ENCODE peak calls at places on chromosomes 13 and 19, in six cellular contexts. L is CD4-positive, alpha-beta T cell; N is omental fat pad; M is fibroblast of lung; T is progenitor cell of endocrine pancreas; V is cardiac muscle cell. O is an unnamed sample.

GRCh38 chr13:29452773-29453574 is 142.5 kb downstream of the SLC7A1 start:
- DNase-seq in L (no peak), N (no peak), M (no peak), T (no peak), V (no peak), O (no peak)

GRCh38 chr19:7550987-7551761 is 15.7 kb downstream of the PNPLA6 start:
- DNase-seq in L (peak), N (no peak), M (peak), T (peak), V (peak), O (no peak)

GRCh38 chr19:53101518-53101917 is 1.7 kb downstream of the ZNF160 start:
- DNase-seq in L (no peak), N (no peak), M (peak), T (no peak), V (peak), O (no peak)

GRCh38 chr19:49430172-49430677 is 5.0 kb downstream of the GFY start:
- DNase-seq in L (no peak), N (no peak), M (no peak), T (no peak), V (no peak), O (no peak)

GRCh38 chr19:51368366-51369282 is at the start of gene CLDND2:
- DNase-seq in L (no peak), N (no peak), M (no peak), T (no peak), V (no peak), O (peak)

GRCh38 chr19:33273881-33274662 is 28.3 kb downstream of the CEBPA start:
- DNase-seq in L (no peak), N (peak), M (peak), T (no peak), V (peak), O (no peak)

GRCh38 chr19:52248256-52248655 is 21.1 kb upstream of the ZNF766 start:
- DNase-seq in L (peak), N (peak), M (peak), T (no peak), V (peak), O (peak)

GRCh38 chr13:31053098-31053497 is 108.6 kb downstream of the HSPH1 start:
- DNase-seq in L (no peak), N (no peak), M (peak), T (no peak), V (no peak), O (no peak)

GRCh38 chr19:50315773-50316448 is 13.3 kb downstream of the KCNC3 start:
- DNase-seq in L (no peak), N (no peak), M (no peak), T (no peak), V (no peak), O (no peak)

GRCh38 chr13:95641961-95642621 is 2.4 kb downstream of the DZIP1 start:
- DNase-seq in L (no peak), N (no peak), M (peak), T (peak), V (peak), O (no peak)

GRCh38 chr19:54606891-54607781 is 13.7 kb downstream of the LILRA1 start:
- DNase-seq in L (no peak), N (no peak), M (no peak), T (no peak), V (no peak), O (no peak)

GRCh38 chr19:10379880-10380310 is 477 bp downstream of the TYK2 start:
- DNase-seq in L (no peak), N (no peak), M (no peak), T (no peak), V (no peak), O (no peak)

GRCh38 chr19:51365211-51366049 is 758 bp downstream of the ETFB start:
- DNase-seq in L (no peak), N (no peak), M (peak), T (no peak), V (peak), O (no peak)

GRCh38 chr13:114055766-114056165 is 76.7 kb downstream of the RASA3 start:
- DNase-seq in L (no peak), N (no peak), M (no peak), T (no peak), V (no peak), O (no peak)

GRCh38 chr19:10551698-10552301 is 8.1 kb downstream of the ATG4D start:
- DNase-seq in L (no peak), N (no peak), M (no peak), T (no peak), V (peak), O (peak)

GRCh38 chr13:34749046-34749445 is 193.0 kb upstream of the NBEA start:
- DNase-seq in L (no peak), N (no peak), M (no peak), T (no peak), V (no peak), O (no peak)

GRCh38 chr13:58979851-58980250 is 1183.9 kb downstream of the DIAPH3 start:
- DNase-seq in L (no peak), N (no peak), M (no peak), T (no peak), V (no peak), O (no peak)

GRCh38 chr19:328025-328505 is 16.5 kb downstream of the MIER2 start:
- DNase-seq in L (no peak), N (no peak), M (no peak), T (no peak), V (no peak), O (no peak)

GRCh38 chr19:51224163-51224641 is 678 bp upstream of the CD33 start:
- DNase-seq in L (no peak), N (no peak), M (no peak), T (no peak), V (no peak), O (no peak)

GRCh38 chr13:98632971-98633370 is 56.1 kb upstream of the STK24 start:
- DNase-seq in L (no peak), N (no peak), M (peak), T (no peak), V (peak), O (no peak)

GRCh38 chr19:41991025-41991424 is 3.0 kb downstream of the ATP1A3 start:
- DNase-seq in L (no peak), N (no peak), M (no peak), T (no peak), V (no peak), O (no peak)

GRCh38 chr13:46010148-46010547 is 42.4 kb downstream of the ZC3H13 start:
- DNase-seq in L (no peak), N (no peak), M (no peak), T (no peak), V (no peak), O (no peak)

GRCh38 chr19:43639507-43640423 is at the start of gene CADM4:
- DNase-seq in L (peak), N (no peak), M (no peak), T (no peak), V (no peak), O (peak)

GRCh38 chr13:108070491-108070890 is 144.8 kb downstream of the LIG4 start:
- DNase-seq in L (no peak), N (no peak), M (peak), T (no peak), V (no peak), O (no peak)

GRCh38 chr19:42150940-42151339 is 18.7 kb upstream of the POU2F2 start:
- DNase-seq in L (no peak), N (no peak), M (no peak), T (no peak), V (no peak), O (no peak)

GRCh38 chr19:38003427-38004099 is 96.6 kb downstream of the SIPA1L3 start:
- DNase-seq in L (no peak), N (no peak), M (peak), T (no peak), V (peak), O (no peak)

GRCh38 chr13:113748862-113749451 is 10.1 kb upstream of the TMEM255B start:
- DNase-seq in L (no peak), N (no peak), M (no peak), T (no peak), V (no peak), O (no peak)

GRCh38 chr19:18788782-18789421 is 2.2 kb downstream of the COMP start:
- DNase-seq in L (no peak), N (no peak), M (no peak), T (no peak), V (no peak), O (no peak)

GRCh38 chr13:113114511-113115362 is 7.9 kb upstream of the F10 start:
- DNase-seq in L (no peak), N (no peak), M (no peak), T (peak), V (no peak), O (no peak)

GRCh38 chr13:102369303-102369702 is 32.5 kb downstream of the FGF14 start:
- DNase-seq in L (no peak), N (no peak), M (no peak), T (no peak), V (no peak), O (no peak)

GRCh38 chr19:2616741-2617392 is 85.6 kb downstream of the GNG7 start:
- DNase-seq in L (peak), N (no peak), M (no peak), T (no peak), V (no peak), O (no peak)

GRCh38 chr13:98436379-98436909 is 140.5 kb downstream of the STK24 start:
- DNase-seq in L (no peak), N (no peak), M (no peak), T (no peak), V (no peak), O (no peak)

GRCh38 chr13:113305208-113305607 is 8.2 kb downstream of the LAMP1 start:
- DNase-seq in L (no peak), N (no peak), M (peak), T (no peak), V (no peak), O (no peak)

GRCh38 chr13:101881593-101881992 is 429.1 kb downstream of the ITGBL1 start:
- DNase-seq in L (no peak), N (no peak), M (no peak), T (no peak), V (no peak), O (no peak)

GRCh38 chr13:49218493-49219051 is 1.6 kb upstream of the MLNR start:
- DNase-seq in L (no peak), N (no peak), M (peak), T (no peak), V (peak), O (no peak)

GRCh38 chr13:110265341-110265681 is 41.6 kb downstream of the COL4A1 start:
- DNase-seq in L (no peak), N (no peak), M (no peak), T (no peak), V (no peak), O (no peak)

GRCh38 chr19:17680235-17680722 is 7.9 kb downstream of the UNC13A start:
- DNase-seq in L (peak), N (peak), M (peak), T (no peak), V (peak), O (peak)
- TF ChIP-seq CTCF in L (no peak), N (no peak), M (no peak), T (no peak), V (no peak), O (no peak)

GRCh38 chr13:23765531-23765930 is 123.7 kb downstream of the MIPEP start:
- DNase-seq in L (no peak), N (no peak), M (no peak), T (no peak), V (no peak), O (no peak)

GRCh38 chr13:23770428-23770827 is 118.8 kb downstream of the MIPEP start:
- DNase-seq in L (no peak), N (no peak), M (no peak), T (no peak), V (no peak), O (no peak)

GRCh38 chr13:23766199-23766771 is 122.9 kb downstream of the MIPEP start:
- DNase-seq in L (no peak), N (no peak), M (no peak), T (no peak), V (no peak), O (no peak)

GRCh38 chr13:23766939-23767338 is 122.3 kb downstream of the MIPEP start:
- DNase-seq in L (no peak), N (no peak), M (no peak), T (no peak), V (no peak), O (no peak)

GRCh38 chr13:23767806-23768205 is 121.4 kb downstream of the MIPEP start:
- DNase-seq in L (no peak), N (no peak), M (no peak), T (no peak), V (no peak), O (no peak)
- TF ChIP-seq CTCF in L (no peak), N (no peak), M (no peak), T (no peak), V (no peak), O (no peak)

GRCh38 chr19:39405930-39406655 is 554 bp upstream of the ZFP36 start:
- DNase-seq in L (peak), N (no peak), M (no peak), T (no peak), V (no peak), O (peak)
- TF ChIP-seq CTCF in L (no peak), N (no peak), M (no peak), T (no peak), V (no peak), O (no peak)

DNA sequence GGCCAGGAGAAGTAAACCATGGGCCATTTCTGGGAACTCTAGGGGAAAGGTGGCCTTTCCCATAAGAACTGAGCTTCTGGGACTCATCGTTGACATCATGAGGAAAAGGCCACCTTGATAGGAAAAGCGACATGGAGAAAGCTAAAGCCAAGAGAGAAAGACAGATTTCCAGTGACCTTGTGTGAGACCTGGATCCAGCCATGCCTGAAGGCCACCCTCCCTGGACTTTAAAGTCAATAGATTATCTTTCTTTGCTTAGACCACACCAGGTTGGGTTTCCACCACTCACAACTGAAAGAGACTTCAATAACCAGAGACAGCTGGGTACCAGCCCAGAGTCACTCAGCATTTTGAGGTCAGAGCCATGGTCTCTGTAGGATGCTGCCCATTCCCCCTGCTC is 3.5 kb downstream of the CYP4F2 start:
- DNase-seq in L (no peak), N (no peak), M (no peak), T (no peak), V (no peak), O (no peak)
- TF ChIP-seq CTCF in L (no peak), N (no peak), M (no peak), T (no peak), V (no peak), O (no peak)

GRCh38 chr19:12521996-12522395 is 29.3 kb downstream of the ZNF564 start:
- DNase-seq in L (no peak), N (no peak), M (no peak), T (no peak), V (no peak), O (no peak)
- TF ChIP-seq CTCF in L (no peak), N (no peak), M (peak), T (no peak), V (no peak), O (no peak)

O was measured in natural killer cell.